ENCODE peak calls at places on chromosome 22, in seven cellular contexts. Z is bronchial epithelial cell; G is astrocyte of the cerebellum; L is choroid plexus epithelial cell; T is small intestine; V is cardiac fibroblast; F is CD8-positive, alpha-beta memory T cell. P is an unnamed sample.

GRCh38 chr22:40178417-40179409 is 988 bp downstream of the TNRC6B start:
- DNase-seq in Z (peak; percentile 30), L (peak; percentile 54), V (peak; percentile 53), T (peak; percentile 48), F (peak; percentile 45), G (no peak), P (no peak)

GRCh38 chr22:31449521-31449920 is 40.1 kb downstream of the EIF4ENIF1 start:
- DNase-seq in G (no peak), Z (no peak), V (no peak), T (no peak), L (no peak), F (no peak), P (no peak)

GRCh38 chr22:40308999-40309578 is 37.2 kb upstream of the ADSL start:
- DNase-seq in Z (no peak), G (no peak), L (no peak), F (no peak), V (no peak), T (no peak), P (no peak)

GRCh38 chr22:32050678-32051515 is 7.8 kb downstream of the SLC5A1 start:
- DNase-seq in F (peak; percentile 25), T (peak; percentile 48), G (peak; percentile 45), L (peak; percentile 93), Z (peak; percentile 97), V (peak; percentile 74), P (no peak)

GRCh38 chr22:33109532-33110148 is 51.5 kb upstream of the SYN3 start:
- DNase-seq in L (no peak), F (no peak), V (no peak), G (no peak), Z (no peak), T (no peak), P (no peak)

GRCh38 chr22:43821606-43822425 is 9.7 kb upstream of the EFCAB6 start:
- DNase-seq in L (no peak), Z (no peak), T (no peak), F (no peak), G (no peak), V (no peak), P (peak; percentile 35)

GRCh38 chr22:44261861-44262595 is 50.7 kb downstream of the SHISAL1 start:
- DNase-seq in F (no peak), G (no peak), Z (no peak), L (no peak), T (no peak), V (peak; percentile 30), P (peak; percentile 25)

GRCh38 chr22:17130199-17130598 is 9.0 kb upstream of the TMEM121B start:
- DNase-seq in F (no peak), T (no peak), V (no peak), L (no peak), G (no peak), Z (no peak), P (no peak)

GRCh38 chr22:21982338-21982965 is at the start of gene TOP3B:
- DNase-seq in V (peak; percentile 81), T (peak; percentile 83), L (peak; percentile 78), G (peak; percentile 45), Z (peak; percentile 37), F (peak; percentile 76), P (peak; percentile 93)

GRCh38 chr22:17990167-17990566 is 34.2 kb downstream of the MICAL3 start:
- DNase-seq in L (peak; percentile 39), T (no peak), V (no peak), G (no peak), Z (no peak), F (no peak), P (no peak)

GRCh38 chr22:18068991-18069390 is 8.8 kb upstream of the PEX26 start:
- DNase-seq in T (peak; percentile 79), L (no peak), Z (no peak), F (no peak), G (no peak), V (no peak), P (no peak)

GRCh38 chr22:43897751-43898261 is 6.0 kb upstream of the PNPLA5 start:
- DNase-seq in F (no peak), Z (peak; percentile 77), T (no peak), V (peak; percentile 54), L (peak; percentile 66), G (no peak), P (no peak)

GRCh38 chr22:30869996-30870395 is 98.6 kb downstream of the MORC2 start:
- DNase-seq in Z (no peak), V (no peak), F (no peak), G (no peak), L (no peak), T (no peak), P (peak; percentile 54)

GRCh38 chr22:18000441-18001039 is 23.8 kb downstream of the MICAL3 start:
- DNase-seq in G (no peak), F (peak; percentile 18), Z (no peak), L (no peak), V (peak; percentile 22), T (no peak), P (peak; percentile 80)

GRCh38 chr22:16914006-16914405 is 88.8 kb upstream of the XKR3 start:
- DNase-seq in Z (no peak), F (no peak), G (no peak), T (no peak), V (no peak), L (no peak), P (no peak)

GRCh38 chr22:33474587-33474986 is 416.4 kb upstream of the SYN3 start:
- DNase-seq in L (no peak), T (no peak), Z (no peak), G (no peak), V (no peak), F (no peak), P (no peak)

GRCh38 chr22:17981497-17981896 is 42.9 kb downstream of the MICAL3 start:
- DNase-seq in F (no peak), Z (no peak), V (no peak), T (peak; percentile 15), L (no peak), G (no peak), P (no peak)

GRCh38 chr22:20804650-20805049 is 30.7 kb downstream of the SERPIND1 start:
- DNase-seq in F (no peak), L (no peak), T (no peak), G (no peak), Z (no peak), V (no peak), P (no peak)

GRCh38 chr22:46635756-46636155 is 15.6 kb downstream of the GRAMD4 start:
- DNase-seq in Z (no peak), T (no peak), G (no peak), V (no peak), F (no peak), L (no peak), P (peak; percentile 87)

GRCh38 chr22:37564111-37564711 is 3.9 kb downstream of the CDC42EP1 start:
- DNase-seq in F (no peak), G (no peak), Z (no peak), T (no peak), V (peak; percentile 93), L (peak; percentile 69), P (no peak)
- H3K4me3 ChIP-seq in F (no peak overlapping the region), G (peak overlapping the region; percentile 90), Z (no peak overlapping the region), T (no peak overlapping the region), V (peak overlapping the region; percentile 11), L (peak overlapping the region; percentile 38), P (no peak overlapping the region)

GRCh38 chr22:29342177-29342576 is 26.7 kb upstream of the RASL10A start:
- DNase-seq in Z (no peak), G (no peak), V (no peak), L (no peak), F (no peak), T (no peak), P (no peak)

GRCh38 chr22:29341849-29342127 is 26.3 kb upstream of the RASL10A start:
- DNase-seq in T (no peak), Z (no peak), F (no peak), L (no peak), G (no peak), V (no peak), P (no peak)

GRCh38 chr22:29339381-29340235 is 24.1 kb upstream of the RASL10A start:
- DNase-seq in V (no peak), G (no peak), L (no peak), T (no peak), Z (peak; percentile 79), F (no peak), P (peak; percentile 48)

GRCh38 chr22:29341056-29341848 is 25.8 kb upstream of the RASL10A start:
- DNase-seq in F (no peak), G (no peak), Z (no peak), L (no peak), V (no peak), T (no peak), P (no peak)

DNA sequence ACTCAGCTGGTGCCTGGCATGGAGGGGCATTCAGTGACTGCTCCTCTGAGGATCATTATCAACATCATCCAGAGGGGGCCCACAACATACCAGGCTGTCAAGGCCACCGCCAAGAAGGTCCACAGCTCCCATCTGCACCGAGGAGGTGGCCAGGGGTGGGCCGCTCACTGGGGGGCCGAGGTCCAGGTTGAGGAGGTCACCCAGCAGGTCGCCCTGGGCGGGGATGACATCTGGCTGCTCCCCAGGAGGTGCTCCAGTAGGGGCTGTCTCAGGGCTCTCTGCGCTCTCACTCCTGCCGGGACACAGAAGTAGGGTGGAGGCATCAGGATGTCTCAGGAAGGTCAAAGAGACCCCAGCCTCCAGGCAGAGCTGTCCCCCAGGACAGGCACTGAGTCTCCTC is 25.1 kb upstream of the RASL10A start:
- DNase-seq in L (no peak), T (no peak), Z (no peak), G (no peak), F (no peak), V (no peak), P (peak; percentile 42)
- H3K4me3 ChIP-seq in L (no peak overlapping the region), T (no peak overlapping the region), Z (no peak overlapping the region), G (no peak overlapping the region), F (no peak overlapping the region), V (no peak overlapping the region), P (no peak overlapping the region)

GRCh38 chr22:35066768-35067167 is 810 bp downstream of the ISX start:
- DNase-seq in F (no peak), L (no peak), T (peak; percentile 49), V (no peak), G (no peak), Z (no peak), P (no peak)

GRCh38 chr22:35065183-35065582 is 775 bp upstream of the ISX start:
- DNase-seq in G (no peak), L (no peak), V (no peak), F (no peak), T (no peak), Z (no peak), P (no peak)

GRCh38 chr22:35070451-35071093 is 4.6 kb downstream of the ISX start:
- DNase-seq in G (no peak), T (peak; percentile 43), F (no peak), Z (peak; percentile 40), L (no peak), V (no peak), P (no peak)

GRCh38 chr22:35064664-35065063 is 1.3 kb upstream of the ISX start:
- DNase-seq in L (no peak), Z (peak; percentile 10), T (peak; percentile 49), F (no peak), G (no peak), V (no peak), P (no peak)

DNA sequence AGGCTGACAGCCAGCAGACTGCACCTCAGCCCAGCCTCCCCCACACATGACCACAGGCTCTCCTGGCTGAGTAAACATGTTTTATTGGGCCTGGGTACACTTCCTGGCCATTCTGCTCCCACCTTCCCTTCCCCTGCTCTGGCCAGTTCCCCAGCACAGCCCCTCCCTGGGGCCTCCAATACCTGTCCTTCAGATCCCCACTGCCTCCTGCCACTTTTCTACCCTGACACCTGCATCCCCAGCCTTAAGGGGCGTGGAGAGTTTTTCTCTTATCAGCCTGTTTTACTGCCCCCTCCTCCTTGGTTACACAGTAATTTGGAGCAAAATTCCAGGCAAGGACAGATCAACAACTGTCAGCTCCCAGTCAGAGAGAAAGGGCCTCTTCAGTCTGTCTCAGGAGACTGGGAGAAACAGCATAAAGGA is at the start of gene ISX:
- DNase-seq in L (no peak), V (no peak), Z (no peak), T (peak; percentile 62), F (no peak), G (no peak), P (no peak)
- H3K4me3 ChIP-seq in L (no peak within 1 kb of the TSS), V (no peak within 1 kb of the TSS), Z (no peak within 1 kb of the TSS), T (peak within 1 kb of the TSS; percentile 59), F (no peak within 1 kb of the TSS), G (no peak within 1 kb of the TSS), P (no peak within 1 kb of the TSS)

GRCh38 chr22:19713650-19714319 is 518 bp upstream of the SEPTIN5 start:
- DNase-seq in V (no peak), G (no peak), Z (no peak), F (no peak), T (no peak), L (no peak), P (peak; percentile 91)
- H3K4me3 ChIP-seq in V (peak overlapping the region; percentile 51), G (peak overlapping the region; percentile 38), Z (peak overlapping the region; percentile 59), F (no peak overlapping the region), T (peak overlapping the region; percentile 47), L (peak overlapping the region; percentile 63), P (peak overlapping the region; percentile 27)